ENCODE peak calls at places on chromosomes 11 and 22, in six cellular contexts. S is cardiac muscle cell, C is AG04449, D is psoas muscle, E is adrenal gland, H is heart left ventricle. I is an unnamed sample.
A peak's percentile ranks its signal among the peaks of the same experiment; 100 is the strongest.

GRCh38 chr11:80122211-80122610 is 681.4 kb upstream of the TENM4 start:
- DNase-seq in D (no peak), H (peak; percentile 51), E (no peak), C (no peak), S (no peak), I (no peak)

GRCh38 chr22:37716708-37717107 is 19.9 kb downstream of the TRIOBP start:
- DNase-seq in H (no peak), E (no peak), D (no peak), S (no peak), C (peak; percentile 4), I (no peak)

GRCh38 chr22:37746366-37747089 is 49.7 kb downstream of the TRIOBP start:
- DNase-seq in D (no peak), S (no peak), C (no peak), E (no peak), H (peak; percentile 53), I (no peak)

GRCh38 chr11:8779107-8779506 is 96.5 kb downstream of the RPL27A start:
- DNase-seq in E (no peak), D (no peak), S (no peak), C (no peak), H (no peak), I (no peak)

GRCh38 chr11:13487661-13488030 is 8.2 kb downstream of the PTH start:
- DNase-seq in S (peak; percentile 27), E (no peak), H (no peak), D (no peak), C (no peak), I (peak; percentile 7)

GRCh38 chr22:48489551-48490512 is 1337.8 kb downstream of the BRD1 start:
- DNase-seq in D (no peak), H (no peak), E (no peak), C (no peak), S (peak; percentile 21), I (no peak)

GRCh38 chr11:36057372-36058045 is 113.6 kb downstream of the LDLRAD3 start:
- DNase-seq in H (no peak), D (peak; percentile 62), S (peak; percentile 98), E (no peak), C (no peak), I (no peak)

GRCh38 chr11:74952752-74953151 is 3.7 kb downstream of the SPCS2 start:
- DNase-seq in S (no peak), D (no peak), C (no peak), E (no peak), H (no peak), I (no peak)

GRCh38 chr11:63552921-63553320 is 10.3 kb downstream of the PLAAT2 start:
- DNase-seq in H (no peak), S (no peak), C (no peak), D (no peak), E (no peak), I (no peak)

GRCh38 chr11:9160166-9160565 is 68.8 kb upstream of the SCUBE2 start:
- DNase-seq in E (no peak), S (peak; percentile 64), D (no peak), H (no peak), C (no peak), I (no peak)

GRCh38 chr11:9596926-9597325 is 23.5 kb downstream of the WEE1 start:
- DNase-seq in C (no peak), E (no peak), H (no peak), D (no peak), S (no peak), I (no peak)

GRCh38 chr11:67099841-67100324 is 19.2 kb upstream of the KDM2A start:
- DNase-seq in D (no peak), S (no peak), E (no peak), H (no peak), C (no peak), I (no peak)

GRCh38 chr11:31809857-31810778 is 1.0 kb downstream of the PAX6 start:
- DNase-seq in H (no peak), E (no peak), C (no peak), D (no peak), S (peak; percentile 48), I (no peak)

GRCh38 chr11:8221025-8221723 is 42.5 kb downstream of the LMO1 start:
- DNase-seq in D (no peak), H (no peak), C (no peak), E (no peak), S (no peak), I (no peak)

GRCh38 chr22:42711281-42711731 is 9.4 kb downstream of the A4GALT start:
- DNase-seq in H (peak; percentile 14), D (no peak), S (no peak), C (no peak), E (no peak), I (no peak)

GRCh38 chr11:16685914-16686313 is 52.5 kb upstream of the C11orf58 start:
- DNase-seq in E (no peak), C (no peak), H (no peak), D (no peak), S (no peak), I (no peak)

GRCh38 chr22:46019351-46019750 is 42.4 kb upstream of the WNT7B start:
- DNase-seq in S (no peak), E (no peak), D (no peak), C (no peak), H (no peak), I (no peak)

GRCh38 chr11:33001281-33001680 is 14.4 kb upstream of the DEPDC7 start:
- DNase-seq in E (no peak), S (no peak), D (no peak), H (no peak), C (no peak), I (no peak)

GRCh38 chr22:35021166-35021565 is 44.8 kb upstream of the ISX start:
- DNase-seq in H (no peak), E (no peak), C (no peak), S (no peak), D (no peak), I (no peak)

GRCh38 chr11:83545911-83546310 is 259.7 kb upstream of the CCDC90B start:
- DNase-seq in S (no peak), H (no peak), E (no peak), D (no peak), C (no peak), I (no peak)

GRCh38 chr11:64263021-64263946 is 12.0 kb downstream of the PLCB3 start:
- DNase-seq in C (no peak), D (no peak), S (peak; percentile 62), H (no peak), E (no peak), I (no peak)

GRCh38 chr11:105579111-105579510 is 30.8 kb upstream of the GRIA4 start:
- DNase-seq in C (no peak), E (no peak), H (no peak), S (no peak), D (no peak), I (no peak)

GRCh38 chr22:47065756-47066615 is 303.5 kb downstream of the TBC1D22A start:
- DNase-seq in S (peak; percentile 88), E (no peak), H (no peak), D (no peak), C (no peak), I (no peak)

GRCh38 chr22:30947821-30948454 is 20.6 kb downstream of the MORC2 start:
- DNase-seq in S (peak; percentile 78), D (no peak), H (no peak), C (peak; percentile 16), E (no peak), I (no peak)

GRCh38 chr11:100008440-100008839 is 678.6 kb upstream of the ARHGAP42 start:
- DNase-seq in H (no peak), D (no peak), S (no peak), C (no peak), E (no peak), I (no peak)

GRCh38 chr11:100009728-100010127 is 677.4 kb upstream of the ARHGAP42 start:
- DNase-seq in D (no peak), S (no peak), C (no peak), E (no peak), H (no peak), I (no peak)

GRCh38 chr11:100004541-100004940 is 682.5 kb upstream of the ARHGAP42 start:
- DNase-seq in H (no peak), D (no peak), E (no peak), S (peak; percentile 66), C (no peak), I (no peak)

GRCh38 chr11:100010393-100010792 is 676.7 kb upstream of the ARHGAP42 start:
- DNase-seq in D (no peak), C (no peak), E (no peak), S (no peak), H (no peak), I (no peak)
- TF ChIP-seq CTCF in D (no peak), C (no peak), E (no peak), S (no peak), H (no peak), I (no peak)

GRCh38 chr11:131465746-131466145 is 95.3 kb downstream of the NTM start:
- DNase-seq in S (no peak), E (no peak), H (no peak), C (no peak), D (no peak), I (no peak)
- TF ChIP-seq CTCF in S (no peak), E (no peak), H (no peak), C (no peak), D (no peak), I (no peak)

DNA sequence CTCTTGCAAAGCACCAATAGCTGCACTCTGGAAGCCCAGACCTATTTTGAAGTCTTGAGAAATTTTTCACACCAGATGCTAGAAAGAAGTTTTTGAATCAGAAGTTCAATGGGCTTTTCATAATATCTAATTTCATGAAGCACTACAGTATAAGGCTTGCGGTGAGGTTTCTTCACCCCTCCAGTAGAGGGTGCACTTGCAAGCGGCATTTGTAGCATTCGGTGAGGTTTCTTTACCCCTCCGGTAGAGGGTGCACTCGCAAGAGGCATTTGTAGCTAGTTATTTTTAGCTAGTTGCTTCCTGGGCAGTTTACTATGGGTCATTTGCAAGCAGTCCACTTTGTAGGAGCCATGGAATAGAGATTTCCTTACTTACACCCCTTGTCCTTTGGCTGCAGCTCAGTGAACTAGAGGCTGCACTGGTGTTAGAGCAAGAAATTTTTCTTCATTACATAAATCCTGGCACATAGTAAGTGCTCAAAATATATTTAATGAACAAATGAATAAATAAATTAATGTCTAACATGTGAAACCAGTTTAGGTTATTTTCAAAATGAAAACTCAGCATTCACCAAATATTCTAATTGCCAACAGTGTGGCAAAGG is 7.8 kb upstream of the NOX4 start:
- DNase-seq in D (no peak), H (no peak), S (no peak), E (no peak), C (no peak), I (no peak)
- TF ChIP-seq CTCF in D (no peak), H (no peak), S (peak; percentile 10), E (no peak), C (no peak), I (no peak)

DNA sequence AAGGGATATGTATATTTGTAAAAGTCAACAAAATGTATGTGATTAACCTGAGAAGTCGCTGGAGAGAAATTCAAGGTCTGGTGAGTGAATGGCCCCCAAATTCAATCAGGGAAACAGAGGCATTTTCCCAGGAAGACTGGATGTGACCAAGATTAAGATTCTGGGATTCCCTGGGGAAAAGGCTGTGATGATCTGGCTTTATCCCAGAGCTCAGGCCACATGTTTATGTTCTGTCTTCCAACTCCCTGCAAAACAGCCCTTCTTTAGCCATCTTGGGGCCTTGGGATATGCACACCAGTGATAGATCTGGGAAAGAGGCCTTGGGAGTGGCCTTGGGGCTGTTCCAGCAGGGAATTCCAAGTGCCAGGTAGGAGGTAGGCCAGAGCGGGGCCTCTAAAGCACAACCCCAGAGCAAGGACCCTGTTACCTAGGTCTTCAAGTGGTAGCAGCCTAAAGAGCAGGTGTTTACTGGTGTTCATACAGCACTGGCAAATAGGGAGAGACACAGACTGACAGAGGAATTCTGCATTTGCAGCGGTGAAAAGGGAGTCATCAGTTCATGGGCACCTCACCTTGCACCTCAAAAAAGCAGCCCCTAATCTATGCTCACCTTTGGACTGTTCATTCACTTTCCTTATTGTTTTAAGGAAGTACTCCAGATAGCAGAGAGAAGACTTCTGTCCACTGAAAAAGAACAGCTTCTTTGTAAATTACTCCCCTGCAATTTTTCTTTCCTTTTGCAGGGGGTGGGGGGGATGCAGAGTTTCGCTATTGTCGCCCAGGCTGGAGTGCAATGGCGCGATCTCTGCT is 312.4 kb downstream of the BUD13 start:
- DNase-seq in H (no peak), S (no peak), E (no peak), D (no peak), C (no peak), I (no peak)
- TF ChIP-seq CTCF in H (no peak), S (no peak), E (no peak), D (no peak), C (no peak), I (no peak)

I was measured in CD8-positive, alpha-beta T cell.